ENCODE peak calls at places on chromosomes 12 and 14, in seven cellular contexts. E, H, B, M, Q, I and W are unnamed samples.

GRCh38 chr14:52051861-52052260 is 17.0 kb downstream of the NID2 start:
- DNase-seq in E (no peak), H (no peak), B (no peak), M (no peak), Q (no peak), I (no peak), W (no peak)

GRCh38 chr12:530308-530707 is 70.6 kb downstream of the B4GALNT3 start:
- DNase-seq in E (no peak), H (no peak), B (no peak), M (no peak), Q (no peak), I (no peak), W (no peak)

GRCh38 chr14:71438684-71439083 is 493.5 kb upstream of the RGS6 start:
- DNase-seq in E (no peak), H (no peak), B (no peak), M (no peak), Q (no peak), I (no peak), W (no peak)

GRCh38 chr14:105842105-105842504 is 315.7 kb downstream of the TMEM121 start:
- DNase-seq in E (no peak), H (no peak), B (no peak), M (no peak), Q (no peak), I (no peak), W (no peak)

GRCh38 chr14:73740921-73741326 is 26.7 kb upstream of the PNMA1 start:
- DNase-seq in E (peak; percentile 52), H (peak; percentile 49), B (peak; percentile 65), M (no peak), Q (peak; percentile 61), I (no peak), W (no peak)

GRCh38 chr14:59360923-59361794 is 104.0 kb downstream of the GPR135 start:
- DNase-seq in E (peak; percentile 42), H (peak; percentile 59), B (no peak), M (no peak), Q (peak; percentile 86), I (no peak), W (no peak)

GRCh38 chr12:33438890-33439586 is 581 bp downstream of the SYT10 start:
- DNase-seq in E (peak; percentile 40), H (no peak), B (peak; percentile 57), M (no peak), Q (no peak), I (no peak), W (no peak)

GRCh38 chr12:12467222-12467621 is 95.4 kb downstream of the DUSP16 start:
- DNase-seq in E (no peak), H (no peak), B (no peak), M (no peak), Q (no peak), I (no peak), W (no peak)

GRCh38 chr14:54606631-54607133 is 39.8 kb downstream of the SAMD4A start:
- DNase-seq in E (no peak), H (no peak), B (no peak), M (no peak), Q (no peak), I (no peak), W (no peak)

GRCh38 chr12:120286768-120287490 is 4.8 kb downstream of the RNU4-2 start:
- DNase-seq in E (no peak), H (no peak), B (no peak), M (no peak), Q (no peak), I (no peak), W (no peak)

GRCh38 chr14:106831322-106831720 is 1304.9 kb downstream of the TMEM121 start:
- DNase-seq in E (peak; percentile 5), H (peak; percentile 20), B (peak; percentile 18), M (no peak), Q (no peak), I (no peak), W (no peak)

GRCh38 chr12:3463927-3464326 is 27.1 kb upstream of the PRMT8 start:
- DNase-seq in E (no peak), H (no peak), B (no peak), M (no peak), Q (no peak), I (no peak), W (no peak)

GRCh38 chr14:90778468-90779255 is 37.6 kb downstream of the TTC7B start:
- DNase-seq in E (no peak), H (no peak), B (no peak), M (no peak), Q (no peak), I (no peak), W (no peak)

GRCh38 chr12:132617822-132618682 is 524 bp upstream of the P2RX2 start:
- DNase-seq in E (no peak), H (no peak), B (no peak), M (no peak), Q (no peak), I (no peak), W (peak; percentile 57)

GRCh38 chr14:106417224-106418049 is 891.1 kb downstream of the TMEM121 start:
- DNase-seq in E (peak; percentile 68), H (peak; percentile 41), B (peak; percentile 46), M (peak; percentile 5), Q (peak; percentile 3), I (peak; percentile 72), W (peak; percentile 26)

GRCh38 chr12:23525450-23526072 is 423.9 kb downstream of the SOX5 start:
- DNase-seq in E (no peak), H (peak; percentile 38), B (no peak), M (no peak), Q (no peak), I (no peak), W (no peak)

GRCh38 chr12:24821691-24822090 is 127.2 kb downstream of the BCAT1 start:
- DNase-seq in E (no peak), H (no peak), B (no peak), M (no peak), Q (no peak), I (peak; percentile 51), W (no peak)

GRCh38 chr12:112031472-112031871 is 18.2 kb downstream of the ERP29 start:
- DNase-seq in E (no peak), H (no peak), B (no peak), M (no peak), Q (no peak), I (no peak), W (no peak)

GRCh38 chr12:68018315-68018714 is 29.1 kb downstream of the IFNG-AS1 start:
- DNase-seq in E (no peak), H (no peak), B (no peak), M (no peak), Q (no peak), I (no peak), W (no peak)

GRCh38 chr14:99289394-99290189 is 17.6 kb upstream of the BCL11B start:
- DNase-seq in E (no peak), H (no peak), B (no peak), M (no peak), Q (no peak), I (no peak), W (no peak)

GRCh38 chr12:92365836-92366235 is 220.2 kb upstream of the BTG1 start:
- DNase-seq in E (no peak), H (no peak), B (no peak), M (no peak), Q (no peak), I (no peak), W (no peak)

GRCh38 chr12:92362109-92362508 is 216.5 kb upstream of the BTG1 start:
- DNase-seq in E (no peak), H (no peak), B (no peak), M (no peak), Q (no peak), I (no peak), W (no peak)

GRCh38 chr12:92365333-92365732 is 219.7 kb upstream of the BTG1 start:
- DNase-seq in E (no peak), H (no peak), B (no peak), M (no peak), Q (no peak), I (peak; percentile 43), W (no peak)

GRCh38 chr12:92362785-92363184 is 217.1 kb upstream of the BTG1 start:
- DNase-seq in E (no peak), H (no peak), B (no peak), M (no peak), Q (no peak), I (peak; percentile 86), W (no peak)

GRCh38 chr12:92363295-92364146 is 217.9 kb upstream of the BTG1 start:
- DNase-seq in E (no peak), H (no peak), B (no peak), M (no peak), Q (no peak), I (peak; percentile 96), W (no peak)
- TF ChIP-seq SP1 in E (no peak), H (no peak), B (no peak), M (no peak), Q (no peak), I (peak; percentile 57), W (no peak)

DNA sequence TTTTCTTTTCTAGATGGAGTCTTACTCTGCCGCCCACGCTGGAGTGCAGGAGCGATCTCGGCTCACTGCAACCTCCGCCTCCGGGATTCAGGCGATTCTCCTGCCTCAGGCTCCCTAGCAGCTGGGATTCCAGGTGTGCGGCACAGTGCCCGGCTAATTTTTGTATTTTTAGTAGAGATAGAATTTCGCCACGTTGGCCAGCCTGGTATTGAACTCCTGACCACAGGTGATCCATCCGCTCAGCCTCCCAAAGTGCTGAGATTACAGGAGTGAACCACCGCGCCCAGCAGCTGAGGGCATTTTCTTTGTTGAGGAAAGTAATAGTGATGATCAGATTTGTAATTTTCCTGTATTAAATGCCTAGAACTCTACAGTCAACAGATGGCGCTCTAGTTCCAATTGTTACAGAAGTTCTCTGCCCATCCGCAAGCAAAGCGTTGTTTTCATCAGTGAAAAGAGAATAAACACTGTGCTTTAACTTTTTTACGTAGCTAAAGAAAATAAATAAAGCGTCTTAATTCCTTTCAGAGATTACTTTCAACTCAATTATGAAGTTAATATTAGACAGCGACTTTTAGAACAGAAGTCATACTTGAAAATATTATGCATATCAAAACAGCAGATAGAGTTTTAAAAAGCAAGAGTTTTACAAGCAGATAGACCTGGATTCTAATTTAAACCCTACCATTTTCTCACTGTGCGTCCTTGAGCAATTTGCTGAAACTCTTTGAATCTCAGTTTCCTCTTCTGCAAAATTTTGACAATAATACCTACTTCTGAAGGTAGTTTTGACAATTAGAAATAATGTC is 335.1 kb downstream of the DUSP6 start:
- DNase-seq in E (no peak), H (peak; percentile 44), B (peak; percentile 11), M (no peak), Q (peak; percentile 76), I (no peak), W (peak; percentile 43)
- TF ChIP-seq SP1 in E (no peak), H (no peak), B (no peak), M (no peak), Q (no peak), I (no peak), W (no peak)

GRCh38 chr14:97301931-97302559 is 504.9 kb downstream of the VRK1 start:
- DNase-seq in E (no peak), H (no peak), B (no peak), M (no peak), Q (no peak), I (no peak), W (no peak)
- TF ChIP-seq SP1 in E (no peak), H (no peak), B (no peak), M (no peak), Q (no peak), I (no peak), W (no peak)

DNA sequence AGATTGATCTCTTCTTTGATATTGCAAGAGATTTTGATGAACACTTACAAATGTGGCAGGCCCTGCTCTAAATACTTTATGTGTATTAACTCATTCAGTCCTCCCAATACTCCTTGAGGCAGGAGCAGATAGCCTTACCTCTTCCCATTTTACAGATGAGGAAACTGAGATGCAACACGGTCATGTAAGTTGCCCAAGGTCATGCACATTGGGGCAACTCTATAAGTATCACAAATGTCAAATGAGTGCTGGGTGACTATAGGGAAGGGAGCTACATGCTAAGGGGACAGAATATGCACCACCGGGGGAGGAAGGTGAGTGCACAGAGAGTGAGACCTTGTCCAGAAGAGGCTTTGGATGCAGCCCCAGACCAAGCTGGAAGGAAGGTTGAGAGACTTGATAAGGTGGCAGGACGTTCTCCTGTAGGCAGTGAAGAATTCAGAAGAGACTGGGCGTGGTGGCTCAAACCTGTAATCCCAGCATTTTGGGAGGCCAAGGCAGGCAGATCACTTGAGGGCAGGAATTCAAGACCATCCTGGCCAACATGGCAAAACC is 132.3 kb upstream of the PWP1 start:
- DNase-seq in E (no peak), H (no peak), B (no peak), M (no peak), Q (no peak), I (no peak), W (no peak)
- TF ChIP-seq SP1 in E (no peak), H (no peak), B (no peak), M (no peak), Q (no peak), I (no peak), W (no peak)